ENCODE peak calls at places on chromosomes 4 and X, in six cellular contexts. X is IMR-90, F is neural progenitor cell, N is Panc1, Z is fibroblast of mammary gland, O is tibial artery. E is an unnamed sample.

GRCh38 chr4:124936427-124936826 is 223.9 kb upstream of the ANKRD50 start:
- DNase-seq in Z (peak; percentile 38), X (peak; percentile 60), O (peak; percentile 65), F (no peak), N (no peak), E (peak; percentile 80)

GRCh38 chr4:113978105-113978504 is 1.3 kb downstream of the ARSJ start:
- DNase-seq in Z (no peak), N (no peak), O (no peak), X (no peak), F (no peak), E (no peak)

GRCh38 chrX:10048076-10048475 is 80.9 kb downstream of the CLDN34 start:
- DNase-seq in X (no peak), Z (no peak), O (no peak), F (peak; percentile 41), N (no peak), E (peak; percentile 36)

GRCh38 chr4:89876548-89876947 is 18.1 kb upstream of the MMRN1 start:
- DNase-seq in N (no peak), Z (no peak), X (no peak), F (no peak), O (no peak), E (no peak)

GRCh38 chrX:17738002-17738713 is 865 bp downstream of the SCML1 start:
- DNase-seq in O (peak; percentile 77), X (peak; percentile 24), F (peak; percentile 48), N (no peak), Z (peak; percentile 29), E (no peak)

GRCh38 chrX:77275392-77275791 is 171.8 kb upstream of the FGF16 start:
- DNase-seq in N (no peak), O (no peak), Z (no peak), X (no peak), F (no peak), E (no peak)

GRCh38 chr4:8238515-8239053 is 31.0 kb upstream of the HTRA3 start:
- DNase-seq in O (no peak), X (no peak), F (peak; percentile 81), Z (no peak), N (no peak), E (no peak)

GRCh38 chr4:153222162-153222789 is 18.0 kb downstream of the TRIM2 start:
- DNase-seq in O (peak; percentile 80), Z (peak; percentile 87), X (peak; percentile 87), F (peak; percentile 91), N (no peak), E (peak; percentile 81)

GRCh38 chr4:42768125-42768748 is 111.3 kb upstream of the ATP8A1 start:
- DNase-seq in F (peak; percentile 11), X (no peak), O (no peak), N (no peak), Z (no peak), E (no peak)

GRCh38 chr4:149409186-149410056 is 406.2 kb downstream of the IQCM start:
- DNase-seq in N (no peak), Z (peak; percentile 91), F (no peak), X (peak; percentile 38), O (peak; percentile 61), E (peak; percentile 89)

GRCh38 chrX:50691820-50692219 is 122.2 kb downstream of the SHROOM4 start:
- DNase-seq in N (peak; percentile 24), F (peak; percentile 67), X (peak; percentile 48), O (no peak), Z (peak; percentile 54), E (peak; percentile 63)

GRCh38 chr4:145280541-145280940 is 100.2 kb upstream of the OTUD4 start:
- DNase-seq in N (no peak), Z (peak; percentile 26), X (no peak), F (no peak), O (no peak), E (peak; percentile 72)

GRCh38 chr4:153573881-153574807 is 108.0 kb downstream of the TMEM131L start:
- DNase-seq in N (peak; percentile 25), F (peak; percentile 16), O (peak; percentile 77), X (peak; percentile 88), Z (peak; percentile 85), E (peak; percentile 85)

GRCh38 chr4:56979674-56980073 is 978 bp downstream of the POLR2B start:
- DNase-seq in X (peak; percentile 19), N (no peak), Z (peak; percentile 52), O (no peak), F (peak; percentile 37), E (peak; percentile 46)

GRCh38 chrX:42128587-42128986 is 205.2 kb upstream of the CASK start:
- DNase-seq in X (no peak), Z (no peak), F (no peak), N (no peak), O (no peak), E (no peak)

GRCh38 chrX:129593137-129593536 is 53.1 kb downstream of the OCRL start:
- DNase-seq in O (no peak), N (no peak), X (peak; percentile 37), Z (peak; percentile 70), F (no peak), E (peak; percentile 38)

GRCh38 chr4:83075696-83076095 is 38.8 kb downstream of the PLAC8 start:
- DNase-seq in F (no peak), X (peak; percentile 78), N (no peak), Z (peak; percentile 83), O (no peak), E (peak; percentile 47)

GRCh38 chrX:153643431-153644351 is 3.3 kb upstream of the DUSP9 start:
- DNase-seq in Z (no peak), X (no peak), O (no peak), F (peak; percentile 61), N (no peak), E (no peak)

GRCh38 chr4:101200561-101200960 is 146.8 kb downstream of the PPP3CA start:
- DNase-seq in N (peak; percentile 74), Z (peak; percentile 99), F (no peak), X (peak; percentile 98), O (no peak), E (peak; percentile 97)

DNA sequence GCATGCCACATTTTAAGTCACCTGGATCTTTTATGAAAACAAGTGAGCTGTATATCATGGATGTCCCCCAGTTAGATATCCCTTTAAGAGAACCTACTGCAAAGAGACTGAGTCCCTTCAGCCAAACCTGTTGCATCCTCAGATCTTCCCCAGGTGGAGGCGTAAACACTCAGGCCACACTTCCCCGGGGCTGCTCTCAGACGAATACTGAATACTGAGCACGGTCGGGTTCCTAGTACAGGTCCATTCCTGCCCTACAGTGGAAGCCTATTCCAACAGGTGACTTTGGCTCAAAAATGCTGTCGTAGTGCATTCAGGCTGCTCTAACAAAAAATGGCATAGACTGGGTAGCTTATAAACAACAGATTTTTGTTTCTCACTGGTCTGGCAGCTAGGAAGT is 320.2 kb upstream of the CLNK start:
- DNase-seq in F (no peak), Z (no peak), O (no peak), N (no peak), X (no peak), E (no peak)
- TF ChIP-seq CTCF in F (no peak), Z (no peak), O (no peak), N (no peak), X (no peak), E (no peak)

DNA sequence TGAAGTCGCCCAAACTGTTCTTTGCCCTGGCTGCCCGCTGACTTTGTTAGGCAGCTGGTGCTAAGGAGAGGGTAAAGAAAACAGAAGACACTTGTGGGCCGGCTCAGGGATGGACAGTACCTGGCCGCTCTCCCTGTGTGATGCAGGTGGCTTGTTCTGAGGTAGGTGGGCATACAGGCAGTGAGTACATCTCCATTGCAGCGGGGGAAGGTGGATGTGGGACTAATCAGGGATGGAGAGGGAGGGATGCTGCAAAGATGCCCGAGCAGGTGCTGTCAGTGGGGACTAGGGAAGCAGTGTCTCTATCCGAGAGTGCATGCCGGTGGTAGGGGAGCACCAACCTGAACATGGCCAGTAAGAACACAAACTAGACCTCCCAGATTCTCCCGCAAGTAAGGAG is 67.0 kb downstream of the SORBS2 start:
- DNase-seq in Z (no peak), N (no peak), F (no peak), O (no peak), X (no peak), E (no peak)
- H3K4me3 ChIP-seq in Z (no peak overlapping the region), N (no peak overlapping the region), F (no peak overlapping the region), O (no peak overlapping the region), X (no peak overlapping the region), E (no peak overlapping the region)

DNA sequence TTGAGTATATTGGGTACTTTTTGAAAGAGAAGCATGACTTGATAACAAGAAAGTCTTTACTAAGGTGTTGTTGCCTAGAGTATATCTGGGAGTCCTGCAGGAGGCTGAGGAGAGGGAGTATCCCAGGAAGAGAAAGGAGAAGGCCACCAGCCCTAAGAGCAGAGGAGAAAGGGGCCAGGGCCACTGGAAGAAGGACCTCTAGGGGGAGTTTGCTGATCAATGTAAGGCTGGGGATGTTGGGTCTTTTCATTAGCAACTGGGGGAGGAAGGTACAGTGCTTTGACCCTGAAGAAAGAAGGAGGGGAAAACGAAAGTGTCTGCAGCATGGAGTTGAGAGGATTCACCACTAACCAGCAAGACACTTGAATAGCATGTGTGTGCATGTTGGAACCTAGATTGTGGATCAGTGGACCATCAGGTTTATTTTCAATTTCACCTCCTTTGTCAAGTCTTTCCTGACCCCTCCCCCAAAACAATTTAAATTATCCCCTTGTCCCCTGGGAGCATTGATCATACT is 4.5 kb downstream of the SMIM9 start:
- DNase-seq in F (no peak), N (no peak), O (no peak), X (no peak), Z (no peak), E (no peak)
- TF ChIP-seq CTCF in F (no peak), N (peak; percentile 9), O (no peak), X (no peak), Z (no peak), E (no peak)

DNA sequence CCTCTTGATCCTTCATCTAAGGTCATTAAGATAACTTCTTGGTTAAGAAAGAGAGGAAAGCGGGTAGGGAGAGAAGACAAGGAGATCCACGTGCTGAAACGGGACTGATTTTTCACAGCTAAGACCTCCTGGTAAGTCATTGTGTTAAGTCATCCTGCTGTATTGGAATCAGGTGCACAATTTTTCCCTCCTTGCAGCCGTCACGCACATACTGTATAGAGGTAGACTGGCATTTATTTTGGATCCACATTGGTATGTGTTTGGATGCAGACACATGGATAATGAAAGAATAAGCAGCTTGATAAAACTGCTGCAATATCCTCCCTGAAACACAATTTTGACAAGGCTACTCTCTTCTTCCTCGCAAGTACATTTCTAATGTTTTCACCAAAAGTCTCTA is 60.1 kb upstream of the NAP1L5 start:
- DNase-seq in Z (no peak), O (no peak), N (no peak), F (no peak), X (no peak), E (no peak)
- H3K4me3 ChIP-seq in Z (no peak overlapping the region), O (no peak overlapping the region), N (no peak overlapping the region), F (no peak overlapping the region), X (no peak overlapping the region), E (no peak overlapping the region)